ENCODE peak calls at places on chromosome 1, in nine cellular contexts. H is tibial artery, C is AG04450, Q is cardiac muscle cell, L is lung, O is endothelial cell of umbilical vein, X is suprapubic skin, Y is HL-60, W is transverse colon. T is an unnamed sample.

GRCh38 chr1:116514708-116515525 is 55.9 kb downstream of the CD58 start:
- DNase-seq in Q (peak), L (peak), W (no peak), O (no peak), H (no peak), Y (peak), X (no peak), C (no peak), T (no peak)

GRCh38 chr1:164033782-164034181 is 525.2 kb upstream of the PBX1 start:
- DNase-seq in Q (no peak), O (no peak), H (no peak), L (no peak), X (no peak), W (no peak), C (no peak), Y (no peak), T (no peak)

GRCh38 chr1:219347843-219348475 is 174.3 kb downstream of the LYPLAL1 start:
- DNase-seq in H (peak), C (no peak), L (peak), X (peak), Y (no peak), O (no peak), Q (no peak), W (no peak), T (no peak)

GRCh38 chr1:175885247-175885646 is 141.9 kb upstream of the TNR start:
- DNase-seq in W (no peak), C (peak), Q (peak), H (peak), O (peak), Y (no peak), L (no peak), X (no peak), T (no peak)

GRCh38 chr1:109864063-109864822 is 46.4 kb upstream of the CSF1 start:
- DNase-seq in H (no peak), Q (peak), O (no peak), X (no peak), L (no peak), Y (no peak), W (no peak), C (no peak), T (no peak)

GRCh38 chr1:212566522-212567479 is 41.8 kb upstream of the ATF3 start:
- DNase-seq in H (no peak), Y (no peak), O (peak), C (peak), Q (peak), X (no peak), L (no peak), W (peak), T (no peak)

GRCh38 chr1:6498576-6499111 is 7.2 kb upstream of the PLEKHG5 start:
- DNase-seq in L (no peak), H (no peak), O (no peak), Y (no peak), W (no peak), C (no peak), Q (no peak), X (no peak), T (no peak)

GRCh38 chr1:59029768-59030167 is 245.9 kb upstream of the JUN start:
- DNase-seq in L (no peak), X (no peak), H (no peak), W (no peak), C (no peak), Y (no peak), O (peak), Q (no peak), T (no peak)

GRCh38 chr1:171814692-171815091 is 26.6 kb upstream of the DNM3 start:
- DNase-seq in O (no peak), H (no peak), Q (peak), L (no peak), X (no peak), C (peak), Y (no peak), W (no peak), T (no peak)

GRCh38 chr1:112461200-112461871 is 47.4 kb upstream of the WNT2B start:
- DNase-seq in X (no peak), W (no peak), O (no peak), L (peak), Y (no peak), C (no peak), Q (no peak), H (no peak), T (no peak)

GRCh38 chr1:161706483-161707347 is at the start of gene FCRLA:
- DNase-seq in Q (peak), L (no peak), X (no peak), O (no peak), W (no peak), C (peak), Y (no peak), H (no peak), T (no peak)

GRCh38 chr1:28640766-28641165 is 2.1 kb downstream of the TAF12 start:
- DNase-seq in C (no peak), Y (peak), O (peak), L (no peak), H (no peak), Q (peak), X (no peak), W (no peak), T (no peak)

GRCh38 chr1:97621955-97622354 is 298.9 kb downstream of the DPYD start:
- DNase-seq in H (no peak), C (no peak), L (no peak), X (no peak), W (no peak), Y (no peak), O (no peak), Q (no peak), T (no peak)

GRCh38 chr1:115976900-115977480 is 677 bp downstream of the SLC22A15 start:
- DNase-seq in X (no peak), W (no peak), C (no peak), L (no peak), O (no peak), Q (peak), Y (peak), H (no peak), T (peak)

GRCh38 chr1:67788251-67788796 is 44.9 kb downstream of the GNG12 start:
- DNase-seq in Q (peak), X (no peak), O (no peak), W (no peak), Y (no peak), C (no peak), L (no peak), H (no peak), T (no peak)

GRCh38 chr1:6587261-6588005 is 7.6 kb downstream of the ZBTB48 start:
- DNase-seq in H (peak), O (no peak), L (no peak), W (no peak), C (no peak), Q (no peak), X (no peak), Y (no peak), T (no peak)

GRCh38 chr1:89847191-89847729 is 26.4 kb downstream of the LRRC8D start:
- DNase-seq in W (no peak), O (no peak), L (no peak), H (no peak), Y (peak), X (no peak), Q (no peak), C (no peak), T (no peak)

GRCh38 chr1:89843279-89844121 is 22.7 kb downstream of the LRRC8D start:
- DNase-seq in W (peak), Q (peak), Y (peak), L (peak), H (peak), C (no peak), X (peak), O (peak), T (peak)

GRCh38 chr1:89842547-89843278 is 21.9 kb downstream of the LRRC8D start:
- DNase-seq in W (no peak), L (no peak), C (no peak), H (no peak), X (no peak), O (no peak), Y (no peak), Q (peak), T (no peak)

GRCh38 chr1:89844236-89844807 is 23.5 kb downstream of the LRRC8D start:
- DNase-seq in W (no peak), Q (no peak), L (no peak), X (no peak), C (no peak), H (no peak), Y (no peak), O (no peak), T (no peak)

DNA sequence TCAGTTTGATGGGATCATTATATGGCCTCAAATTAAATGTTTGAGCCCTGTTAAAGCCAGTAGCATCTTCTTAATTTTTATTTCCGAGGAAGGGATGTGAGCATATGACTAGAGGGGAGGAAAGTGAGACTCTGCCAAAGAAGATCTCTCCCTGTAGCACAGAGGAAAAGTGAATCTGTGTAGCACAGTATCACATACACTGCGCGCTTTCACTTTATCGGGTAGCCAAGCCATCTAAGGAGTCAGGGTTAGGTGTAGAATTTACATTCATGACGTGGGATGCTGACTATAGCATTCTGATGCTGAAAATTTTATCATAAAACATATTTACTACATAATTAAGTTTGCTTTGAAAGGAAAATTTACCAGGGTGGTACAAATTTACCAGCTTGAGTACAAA is 24.0 kb downstream of the LRRC8D start:
- DNase-seq in O (no peak), C (no peak), Y (no peak), X (no peak), H (no peak), W (no peak), L (no peak), Q (no peak), T (no peak)
- H3K27ac ChIP-seq in O (no peak), C (no peak), Y (no peak), X (no peak), H (no peak), W (no peak), L (no peak), Q (no peak), T (no peak)

GRCh38 chr1:71037829-71038620 is 9.6 kb downstream of the PTGER3 start:
- DNase-seq in L (no peak), C (no peak), Q (no peak), W (no peak), Y (no peak), O (no peak), H (no peak), X (no peak), T (no peak)

GRCh38 chr1:71043061-71043460 is 4.6 kb downstream of the PTGER3 start:
- DNase-seq in L (no peak), H (no peak), C (no peak), O (no peak), W (no peak), Y (no peak), Q (no peak), X (no peak), T (no peak)

GRCh38 chr1:71038942-71039341 is 8.7 kb downstream of the PTGER3 start:
- DNase-seq in L (no peak), X (no peak), C (no peak), H (no peak), Y (no peak), Q (no peak), O (no peak), W (no peak), T (no peak)

GRCh38 chr1:71037066-71037465 is 10.6 kb downstream of the PTGER3 start:
- DNase-seq in L (no peak), W (no peak), C (no peak), O (no peak), X (no peak), H (no peak), Y (no peak), Q (no peak), T (no peak)

GRCh38 chr1:71039666-71040262 is 7.9 kb downstream of the PTGER3 start:
- DNase-seq in Q (no peak), Y (no peak), X (no peak), C (no peak), W (no peak), O (no peak), L (no peak), H (no peak), T (no peak)
- H3K4me3 ChIP-seq in Q (no peak), Y (no peak), X (no peak), C (no peak), W (no peak), O (no peak), L (no peak), H (no peak), T (no peak)

GRCh38 chr1:183590225-183591191 is at the start of gene NCF2:
- DNase-seq in Y (peak), Q (no peak), O (no peak), H (no peak), L (no peak), X (no peak), W (peak), C (no peak), T (no peak)
- TF ChIP-seq CTCF in Y (no peak), Q (no peak), O (no peak), H (no peak), L (no peak), X (no peak), W (no peak), C (no peak), T (no peak)

DNA sequence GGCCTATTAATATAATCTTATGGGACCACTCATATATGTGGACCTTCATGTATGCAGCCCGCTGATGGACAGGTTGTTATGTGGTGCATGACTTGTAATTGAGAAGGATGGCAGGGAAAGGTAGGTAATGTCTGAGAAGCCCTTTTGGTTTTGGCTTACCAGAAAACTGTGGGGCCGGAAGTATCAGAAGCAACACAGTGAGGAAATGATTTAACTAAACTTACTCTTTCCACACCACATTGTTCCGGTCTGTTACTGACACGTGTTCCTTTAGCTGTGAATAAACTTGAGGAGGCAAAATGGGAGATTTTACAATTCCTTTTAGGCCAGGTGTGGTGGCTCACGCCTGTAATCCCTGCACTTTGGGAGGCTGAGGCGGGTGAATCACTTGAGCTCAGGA is 32.4 kb downstream of the KIF1B start:
- DNase-seq in H (no peak), Q (no peak), Y (peak), C (no peak), O (no peak), L (no peak), X (no peak), W (no peak), T (no peak)
- H3K27ac ChIP-seq in H (no peak), Q (no peak), Y (peak), C (no peak), O (no peak), L (no peak), X (no peak), W (peak), T (no peak)

DNA sequence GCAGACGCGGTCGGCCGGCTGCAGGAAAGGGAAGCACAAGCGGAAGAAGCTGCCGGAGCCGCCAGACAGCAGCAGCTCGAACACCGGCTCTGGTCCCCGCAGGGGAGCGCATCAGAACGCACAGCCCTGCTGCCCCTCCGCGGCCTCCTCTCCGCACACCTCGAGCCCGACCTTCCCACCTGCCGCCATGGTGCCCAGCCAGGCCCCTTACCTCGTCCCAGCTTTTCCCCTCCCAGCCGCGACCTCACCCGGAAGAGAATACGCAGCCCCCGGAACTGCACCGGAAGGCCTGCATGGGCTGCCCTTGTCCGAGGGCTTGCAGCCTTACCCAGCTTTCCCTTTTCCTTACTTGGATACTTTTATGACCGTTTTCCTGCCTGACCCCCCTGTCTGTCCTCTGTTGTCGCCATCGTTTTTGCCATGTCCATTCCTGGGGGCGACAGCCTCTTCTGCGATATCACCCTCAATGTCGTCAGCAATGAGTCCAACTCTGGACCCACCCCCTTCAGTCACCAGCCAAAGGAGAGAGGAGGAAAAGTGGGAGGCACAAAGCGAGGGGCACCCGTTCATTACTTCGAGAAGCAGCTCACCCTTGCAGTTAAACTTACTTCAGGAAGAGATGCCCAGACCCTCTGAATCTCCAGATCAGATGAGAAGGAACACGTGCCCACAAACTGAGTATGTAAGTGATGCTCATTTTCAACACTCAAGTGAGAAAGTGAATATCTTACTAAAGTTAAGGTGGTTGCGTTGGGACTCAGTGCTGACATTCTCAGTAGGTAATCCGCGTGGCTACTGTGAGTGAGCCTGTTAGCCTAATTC is 25.5 kb downstream of the UTS2 start:
- DNase-seq in H (no peak), L (no peak), C (no peak), Y (no peak), Q (no peak), O (peak), W (no peak), X (no peak), T (no peak)
- H3K4me3 ChIP-seq in H (peak), L (no peak), C (peak), Y (no peak), Q (no peak), O (no peak), W (peak), X (peak), T (no peak)

GRCh38 chr1:9842073-9842711 is 18.4 kb upstream of the CLSTN1 start:
- DNase-seq in X (no peak), Y (no peak), H (no peak), Q (peak), C (no peak), O (no peak), W (no peak), L (no peak), T (peak)

GRCh38 chr1:9843576-9843945 is 19.8 kb upstream of the CLSTN1 start:
- DNase-seq in O (no peak), Y (no peak), Q (no peak), C (no peak), W (peak), X (no peak), L (no peak), H (no peak), T (no peak)

GRCh38 chr1:9841460-9841859 is 17.7 kb upstream of the CLSTN1 start:
- DNase-seq in O (no peak), C (no peak), Q (no peak), W (no peak), H (no peak), X (no peak), Y (no peak), L (no peak), T (no peak)

GRCh38 chr1:9844106-9844505 is 20.3 kb upstream of the CLSTN1 start:
- DNase-seq in O (no peak), Q (peak), W (no peak), X (no peak), C (no peak), H (no peak), Y (no peak), L (no peak), T (no peak)

GRCh38 chr1:9842781-9843575 is 19.2 kb upstream of the CLSTN1 start:
- DNase-seq in W (peak), H (no peak), Q (peak), Y (no peak), L (no peak), X (no peak), O (no peak), C (no peak), T (no peak)
- TF ChIP-seq CTCF in W (no peak), H (no peak), Q (peak), Y (no peak), L (no peak), X (no peak), O (no peak), C (no peak), T (no peak)

T was measured in WERI-Rb-1.